ENCODE peak calls at places on chromosomes 3 and 15, in six cellular contexts. One of them, this sample, is unnamed.

GRCh38 chr15:69489101-69489571 is 36.5 kb downstream of the RPLP1 start:
- DNase-seq in uterus: no peak
- DNase-seq in esophagus squamous epithelium: no peak
- DNase-seq in tibial nerve: no peak
- DNase-seq in transverse colon: no peak
- DNase-seq in thyroid gland: no peak
- DNase-seq in this sample: no peak

GRCh38 chr3:58250093-58250707 is 12.6 kb downstream of the ABHD6 start:
- DNase-seq in thyroid gland: no peak
- DNase-seq in transverse colon: no peak
- DNase-seq in uterus: no peak
- DNase-seq in tibial nerve: no peak
- DNase-seq in esophagus squamous epithelium: no peak
- DNase-seq in this sample: no peak

GRCh38 chr3:192212335-192212734 is 515.0 kb downstream of the FGF12 start:
- DNase-seq in tibial nerve: no peak
- DNase-seq in transverse colon: no peak
- DNase-seq in uterus: no peak
- DNase-seq in thyroid gland: no peak
- DNase-seq in esophagus squamous epithelium: no peak
- DNase-seq in this sample: no peak

GRCh38 chr3:131630117-131630516 is 127.3 kb upstream of the MRPL3 start:
- DNase-seq in esophagus squamous epithelium: no peak
- DNase-seq in transverse colon: no peak
- DNase-seq in uterus: no peak
- DNase-seq in tibial nerve: no peak
- DNase-seq in thyroid gland: no peak
- DNase-seq in this sample: no peak

GRCh38 chr3:116663161-116663885 is 46.3 kb upstream of the TUSC7 start:
- DNase-seq in tibial nerve: no peak
- DNase-seq in esophagus squamous epithelium: no peak
- DNase-seq in uterus: no peak
- DNase-seq in transverse colon: no peak
- DNase-seq in thyroid gland: no peak
- DNase-seq in this sample: no peak

GRCh38 chr3:47096955-47097354 is 67.0 kb downstream of the SETD2 start:
- DNase-seq in tibial nerve: no peak
- DNase-seq in uterus: no peak
- DNase-seq in transverse colon: no peak
- DNase-seq in thyroid gland: no peak
- DNase-seq in esophagus squamous epithelium: no peak
- DNase-seq in this sample: no peak

GRCh38 chr3:115255197-115255585 is 108.1 kb upstream of the ZBTB20 start:
- DNase-seq in esophagus squamous epithelium: no peak
- DNase-seq in tibial nerve: no peak
- DNase-seq in uterus: no peak
- DNase-seq in thyroid gland: no peak
- DNase-seq in transverse colon: no peak
- DNase-seq in this sample: no peak

GRCh38 chr3:107938128-107938527 is 152.7 kb downstream of the CD47 start:
- DNase-seq in esophagus squamous epithelium: no peak
- DNase-seq in thyroid gland: peak
- DNase-seq in tibial nerve: no peak
- DNase-seq in uterus: no peak
- DNase-seq in transverse colon: no peak
- DNase-seq in this sample: no peak

GRCh38 chr15:89982315-89983055 is 18.6 kb upstream of the ZNF710 start:
- DNase-seq in uterus: no peak
- DNase-seq in thyroid gland: no peak
- DNase-seq in esophagus squamous epithelium: no peak
- DNase-seq in tibial nerve: no peak
- DNase-seq in transverse colon: no peak
- DNase-seq in this sample: no peak

GRCh38 chr15:60869851-60870250 is 359.3 kb downstream of the RORA start:
- DNase-seq in transverse colon: no peak
- DNase-seq in esophagus squamous epithelium: no peak
- DNase-seq in uterus: no peak
- DNase-seq in thyroid gland: no peak
- DNase-seq in tibial nerve: no peak
- DNase-seq in this sample: no peak

GRCh38 chr3:49992351-49992750 is 52.4 kb downstream of the RBM6 start:
- DNase-seq in thyroid gland: no peak
- DNase-seq in tibial nerve: no peak
- DNase-seq in esophagus squamous epithelium: no peak
- DNase-seq in transverse colon: no peak
- DNase-seq in uterus: no peak
- DNase-seq in this sample: no peak

GRCh38 chr3:118792191-118792590 is 242.5 kb downstream of the IGSF11 start:
- DNase-seq in thyroid gland: no peak
- DNase-seq in uterus: no peak
- DNase-seq in transverse colon: no peak
- DNase-seq in tibial nerve: no peak
- DNase-seq in esophagus squamous epithelium: no peak
- DNase-seq in this sample: no peak

GRCh38 chr15:78457101-78457500 is 19.1 kb downstream of the IREB2 start:
- DNase-seq in transverse colon: no peak
- DNase-seq in tibial nerve: no peak
- DNase-seq in esophagus squamous epithelium: no peak
- DNase-seq in thyroid gland: no peak
- DNase-seq in uterus: no peak
- DNase-seq in this sample: no peak

GRCh38 chr15:37057831-37058230 is 42.5 kb downstream of the MEIS2 start:
- DNase-seq in tibial nerve: no peak
- DNase-seq in esophagus squamous epithelium: no peak
- DNase-seq in transverse colon: no peak
- DNase-seq in thyroid gland: no peak
- DNase-seq in uterus: no peak
- DNase-seq in this sample: no peak

GRCh38 chr15:52481915-52482314 is 46.8 kb downstream of the MYO5A start:
- DNase-seq in esophagus squamous epithelium: peak
- DNase-seq in transverse colon: peak
- DNase-seq in uterus: no peak
- DNase-seq in tibial nerve: no peak
- DNase-seq in thyroid gland: no peak
- DNase-seq in this sample: no peak

GRCh38 chr3:186511245-186511644 is 32.9 kb downstream of the CRYGS start:
- DNase-seq in thyroid gland: no peak
- DNase-seq in uterus: no peak
- DNase-seq in esophagus squamous epithelium: no peak
- DNase-seq in tibial nerve: no peak
- DNase-seq in transverse colon: no peak
- DNase-seq in this sample: no peak

GRCh38 chr3:175399156-175399840 is 540.2 kb downstream of the NAALADL2 start:
- DNase-seq in thyroid gland: no peak
- DNase-seq in esophagus squamous epithelium: no peak
- DNase-seq in tibial nerve: no peak
- DNase-seq in uterus: no peak
- DNase-seq in transverse colon: no peak
- DNase-seq in this sample: no peak

GRCh38 chr3:48558446-48559134 is 2.0 kb upstream of the PFKFB4 start:
- DNase-seq in transverse colon: peak
- DNase-seq in tibial nerve: peak
- DNase-seq in uterus: no peak
- DNase-seq in esophagus squamous epithelium: no peak
- DNase-seq in thyroid gland: peak
- DNase-seq in this sample: peak

GRCh38 chr3:48563382-48563918 is at the start of gene UCN2:
- DNase-seq in transverse colon: no peak
- DNase-seq in esophagus squamous epithelium: no peak
- DNase-seq in uterus: no peak
- DNase-seq in tibial nerve: no peak
- DNase-seq in thyroid gland: no peak
- DNase-seq in this sample: no peak

GRCh38 chr3:48560648-48561018 is 2.9 kb downstream of the UCN2 start:
- DNase-seq in thyroid gland: peak
- DNase-seq in transverse colon: no peak
- DNase-seq in uterus: no peak
- DNase-seq in esophagus squamous epithelium: no peak
- DNase-seq in tibial nerve: no peak
- DNase-seq in this sample: no peak

GRCh38 chr3:48562367-48563095 is 1.1 kb downstream of the UCN2 start:
- DNase-seq in thyroid gland: no peak
- DNase-seq in uterus: no peak
- DNase-seq in esophagus squamous epithelium: no peak
- DNase-seq in tibial nerve: no peak
- DNase-seq in transverse colon: no peak
- DNase-seq in this sample: no peak

DNA sequence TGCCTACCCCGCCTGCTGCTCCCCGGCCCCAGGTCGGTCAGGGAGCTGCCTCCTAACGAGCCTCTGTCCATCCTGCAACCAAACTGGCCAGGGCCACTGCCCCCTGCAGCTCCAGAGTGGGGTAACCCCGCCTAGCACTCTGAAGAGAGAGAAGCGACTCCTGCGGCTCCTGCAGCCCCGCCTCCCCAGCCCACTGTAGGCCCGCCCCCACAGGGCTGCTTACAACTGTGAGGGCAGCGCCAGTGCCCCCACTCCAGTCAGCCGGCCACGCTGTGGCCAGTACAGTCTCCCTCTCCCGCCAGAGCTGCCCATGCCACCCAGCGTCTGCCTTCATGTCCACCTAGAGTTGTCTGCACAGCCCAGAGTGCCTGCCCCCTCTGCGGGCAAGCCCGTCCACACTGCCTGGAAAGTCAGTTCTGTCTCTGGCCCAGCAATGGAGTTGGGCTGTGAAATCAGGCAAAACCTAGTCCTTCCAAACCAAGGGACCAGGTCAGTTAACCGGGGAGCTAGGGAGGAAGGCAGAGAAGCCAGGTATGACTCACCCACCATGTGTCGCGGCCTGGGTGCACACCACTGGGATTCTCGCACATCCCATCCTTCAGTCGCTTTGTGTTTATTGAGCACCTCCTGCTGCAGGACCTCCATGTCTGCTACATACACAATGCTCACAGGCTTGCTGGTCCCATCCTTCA is 2.4 kb downstream of the UCN2 start:
- DNase-seq in transverse colon: peak
- DNase-seq in esophagus squamous epithelium: no peak
- DNase-seq in tibial nerve: peak
- DNase-seq in uterus: peak
- DNase-seq in thyroid gland: peak
- DNase-seq in this sample: peak
- TF ChIP-seq CTCF in transverse colon: no peak
- TF ChIP-seq CTCF in esophagus squamous epithelium: no peak
- TF ChIP-seq CTCF in tibial nerve: no peak
- TF ChIP-seq CTCF in uterus: peak
- TF ChIP-seq CTCF in thyroid gland: peak
- TF ChIP-seq CTCF in this sample: no peak

GRCh38 chr3:9397911-9398714 is 698 bp downstream of the SETD5 start:
- DNase-seq in transverse colon: peak
- DNase-seq in tibial nerve: peak
- DNase-seq in uterus: peak
- DNase-seq in thyroid gland: peak
- DNase-seq in esophagus squamous epithelium: no peak
- DNase-seq in this sample: peak

GRCh38 chr3:9396301-9396631 is 1.1 kb upstream of the SETD5 start:
- DNase-seq in tibial nerve: peak
- DNase-seq in thyroid gland: peak
- DNase-seq in transverse colon: peak
- DNase-seq in uterus: peak
- DNase-seq in esophagus squamous epithelium: peak
- DNase-seq in this sample: peak

GRCh38 chr3:9397331-9397910 is at the start of gene SETD5:
- DNase-seq in transverse colon: peak
- DNase-seq in uterus: peak
- DNase-seq in thyroid gland: peak
- DNase-seq in tibial nerve: peak
- DNase-seq in esophagus squamous epithelium: peak
- DNase-seq in this sample: peak

GRCh38 chr3:9395570-9396300 is 1.7 kb upstream of the SETD5 start:
- DNase-seq in thyroid gland: no peak
- DNase-seq in esophagus squamous epithelium: no peak
- DNase-seq in tibial nerve: no peak
- DNase-seq in uterus: no peak
- DNase-seq in transverse colon: no peak
- DNase-seq in this sample: no peak

DNA sequence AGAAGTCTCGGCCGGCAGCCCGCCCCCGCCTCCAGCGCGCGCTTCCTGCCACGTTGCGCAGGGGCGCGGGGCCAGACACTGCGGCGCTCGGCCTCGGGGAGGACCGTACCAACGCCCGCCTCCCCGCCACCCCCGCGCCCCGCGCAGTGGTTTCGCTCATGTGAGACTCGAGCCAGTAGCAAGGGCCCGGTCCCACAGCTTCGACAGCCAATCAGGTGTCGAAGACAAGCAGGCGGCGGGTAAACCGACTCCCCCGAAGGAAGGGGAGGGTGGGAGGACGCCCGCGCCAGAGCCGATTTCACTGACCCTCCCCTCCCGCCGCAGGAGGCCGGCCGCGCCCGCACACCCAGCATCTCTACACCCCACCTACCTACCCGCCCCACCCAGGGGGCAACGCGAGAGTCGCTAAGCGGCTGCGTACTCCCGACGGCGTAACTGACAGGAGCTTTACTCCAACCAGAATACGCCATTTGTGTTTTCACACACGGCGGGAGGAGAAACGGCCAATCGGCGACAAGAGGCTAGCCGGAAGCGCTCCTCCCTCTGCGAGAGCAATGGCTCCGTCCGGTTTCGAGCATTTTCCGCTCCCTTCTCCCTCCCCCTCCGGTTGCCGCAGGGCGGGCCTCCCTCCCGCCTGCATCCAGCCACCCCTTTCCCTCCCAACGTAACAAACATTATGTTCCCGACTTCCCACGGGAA is 634 bp upstream of the SETD5 start:
- DNase-seq in thyroid gland: peak
- DNase-seq in transverse colon: peak
- DNase-seq in uterus: peak
- DNase-seq in esophagus squamous epithelium: peak
- DNase-seq in tibial nerve: peak
- DNase-seq in this sample: peak
- TF ChIP-seq POLR2A in thyroid gland: no peak
- TF ChIP-seq POLR2A in transverse colon: no peak
- TF ChIP-seq POLR2A in uterus: no peak
- TF ChIP-seq POLR2A in esophagus squamous epithelium: no peak
- TF ChIP-seq POLR2A in tibial nerve: no peak
- TF ChIP-seq POLR2A in this sample: no peak

DNA sequence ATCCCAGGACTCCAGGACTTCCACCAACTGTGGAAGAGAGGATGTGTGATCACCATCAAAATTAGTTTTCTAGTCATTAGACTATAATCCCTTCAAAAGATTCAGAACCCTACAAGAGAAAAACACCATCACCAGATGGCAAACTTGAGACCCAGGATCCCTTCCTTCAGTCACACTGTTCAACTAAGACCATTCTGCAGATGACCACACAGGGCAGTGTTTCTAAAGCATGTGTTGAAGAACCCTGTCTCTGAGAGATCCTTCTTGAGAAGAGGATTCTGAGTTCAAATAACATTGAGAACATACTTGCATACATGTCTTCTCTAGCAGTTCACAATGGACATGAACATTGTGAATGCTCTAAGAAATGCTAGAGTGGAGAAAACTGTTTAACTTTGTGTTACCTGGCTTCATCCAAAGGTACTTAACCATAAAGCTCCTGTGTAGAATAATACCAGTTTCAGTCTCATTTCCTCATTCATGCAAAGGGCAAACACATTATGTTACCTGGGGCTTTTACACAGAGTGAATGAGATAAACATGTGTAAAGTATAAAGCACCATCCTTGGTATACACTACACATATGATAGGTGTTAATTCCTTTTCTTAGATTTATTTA is 2.4 kb upstream of the ADGRG7 start:
- DNase-seq in esophagus squamous epithelium: no peak
- DNase-seq in uterus: no peak
- DNase-seq in transverse colon: no peak
- DNase-seq in tibial nerve: no peak
- DNase-seq in thyroid gland: no peak
- DNase-seq in this sample: no peak
- TF ChIP-seq CTCF in esophagus squamous epithelium: no peak
- TF ChIP-seq CTCF in uterus: no peak
- TF ChIP-seq CTCF in transverse colon: no peak
- TF ChIP-seq CTCF in tibial nerve: no peak
- TF ChIP-seq CTCF in thyroid gland: no peak
- TF ChIP-seq CTCF in this sample: no peak

GRCh38 chr15:39976291-39977274 is 42.7 kb downstream of the EIF2AK4 start:
- DNase-seq in tibial nerve: peak
- DNase-seq in transverse colon: peak
- DNase-seq in thyroid gland: peak
- DNase-seq in esophagus squamous epithelium: no peak
- DNase-seq in uterus: peak
- DNase-seq in this sample: peak
- TF ChIP-seq POLR2A in tibial nerve: no peak
- TF ChIP-seq POLR2A in transverse colon: no peak
- TF ChIP-seq POLR2A in thyroid gland: no peak
- TF ChIP-seq POLR2A in esophagus squamous epithelium: no peak
- TF ChIP-seq POLR2A in uterus: no peak
- TF ChIP-seq POLR2A in this sample: peak